ENCODE peak calls at places on chromosome 2, in five cellular contexts. D is nephron progenitor cell, N is uterus, F is fibroblast of pulmonary artery, K is body of pancreas. J is an unnamed sample.

GRCh38 chr2:202034249-202035088 is 814 bp downstream of the FZD7 start:
- DNase-seq in D (peak), N (peak), F (peak), K (peak), J (peak)

GRCh38 chr2:150669492-150669891 is 182.0 kb upstream of the RND3 start:
- DNase-seq in F (no peak), N (no peak), K (no peak), D (no peak), J (no peak)

GRCh38 chr2:128196026-128196822 is 105.2 kb downstream of the UGGT1 start:
- DNase-seq in F (peak), D (no peak), K (peak), N (no peak), J (no peak)

GRCh38 chr2:67453365-67453764 is 56.2 kb downstream of the ETAA1 start:
- DNase-seq in N (no peak), F (no peak), K (no peak), D (no peak), J (no peak)

GRCh38 chr2:164115806-164116205 is 380.0 kb upstream of the FIGN start:
- DNase-seq in D (no peak), F (no peak), N (no peak), K (no peak), J (no peak)

GRCh38 chr2:179240481-179241451 is 23.9 kb downstream of the SESTD1 start:
- DNase-seq in F (no peak), D (no peak), K (no peak), N (no peak), J (no peak)

GRCh38 chr2:54394392-54394791 is 61.7 kb upstream of the SPTBN1 start:
- DNase-seq in D (no peak), K (no peak), N (no peak), F (no peak), J (no peak)

GRCh38 chr2:60552096-60552850 is 1.2 kb downstream of the BCL11A start:
- DNase-seq in K (peak), N (no peak), D (peak), F (no peak), J (no peak)

GRCh38 chr2:138421971-138422335 is 79.6 kb upstream of the SPOPL start:
- DNase-seq in K (peak), N (no peak), D (no peak), F (peak), J (no peak)

GRCh38 chr2:47486858-47487497 is 84.0 kb downstream of the MSH2 start:
- DNase-seq in N (no peak), D (no peak), F (no peak), K (no peak), J (no peak)

GRCh38 chr2:152097291-152098032 is 1.4 kb downstream of the CACNB4 start:
- DNase-seq in D (no peak), K (peak), F (peak), N (no peak), J (no peak)

GRCh38 chr2:75892490-75892889 is 181.8 kb upstream of the GCFC2 start:
- DNase-seq in N (no peak), F (no peak), D (no peak), K (no peak), J (no peak)

GRCh38 chr2:30656079-30656478 is 151.2 kb downstream of the CAPN13 start:
- DNase-seq in K (no peak), N (no peak), D (no peak), F (no peak), J (no peak)

GRCh38 chr2:64586883-64587481 is 62.9 kb downstream of the AFTPH start:
- DNase-seq in F (peak), N (no peak), D (no peak), K (no peak), J (no peak)

GRCh38 chr2:20623741-20624155 is 27.1 kb downstream of the HS1BP3 start:
- DNase-seq in K (peak), N (peak), F (no peak), D (no peak), J (peak)

GRCh38 chr2:1855150-1855549 is 110.8 kb upstream of the PXDN start:
- DNase-seq in N (no peak), K (no peak), F (no peak), D (peak), J (peak)

GRCh38 chr2:230258483-230258882 is 32.9 kb downstream of the SP140 start:
- DNase-seq in F (no peak), N (no peak), K (no peak), D (no peak), J (no peak)

GRCh38 chr2:240921319-240922233 is 15.4 kb downstream of the CROCC2 start:
- DNase-seq in F (peak), N (peak), D (peak), K (peak), J (peak)

GRCh38 chr2:96537734-96538486 is 1.4 kb downstream of the ARID5A start:
- DNase-seq in D (no peak), F (no peak), K (no peak), N (peak), J (no peak)

GRCh38 chr2:96877513-96878159 is 7.8 kb upstream of the SEMA4C start:
- DNase-seq in K (no peak), N (no peak), F (no peak), D (no peak), J (no peak)

GRCh38 chr2:88329815-88330603 is 122.5 kb downstream of the FOXI3 start:
- DNase-seq in N (no peak), D (peak), K (no peak), F (no peak), J (no peak)

GRCh38 chr2:202378001-202378400 is 1.9 kb downstream of the BMPR2 start:
- DNase-seq in F (no peak), D (no peak), N (no peak), K (no peak), J (no peak)

GRCh38 chr2:26978061-26978596 is 7.7 kb downstream of the MAPRE3 start:
- DNase-seq in K (peak), N (no peak), F (no peak), D (no peak), J (no peak)

GRCh38 chr2:16012626-16013501 is 72.5 kb downstream of the MYCN start:
- DNase-seq in K (no peak), F (no peak), D (peak), N (no peak), J (no peak)

GRCh38 chr2:42951263-42951938 is 159.0 kb upstream of the HAAO start:
- DNase-seq in D (no peak), N (no peak), F (no peak), K (no peak), J (no peak)

GRCh38 chr2:51000849-51001617 is 30.9 kb downstream of the NRXN1 start:
- DNase-seq in F (no peak), K (no peak), D (no peak), N (no peak), J (no peak)

GRCh38 chr2:121796239-121796638 is 40.8 kb downstream of the TSN start:
- DNase-seq in N (no peak), F (no peak), D (no peak), K (no peak), J (no peak)

GRCh38 chr2:20666364-20667150 is at the start of gene GDF7:
- DNase-seq in F (no peak), K (peak), D (peak), N (peak), J (peak)

GRCh38 chr2:66233981-66234380 is 200.9 kb upstream of the MEIS1 start:
- DNase-seq in K (no peak), F (no peak), D (no peak), N (no peak), J (no peak)

GRCh38 chr2:160228141-160228963 is 28.3 kb upstream of the ITGB6 start:
- DNase-seq in D (no peak), F (peak), N (no peak), K (no peak), J (no peak)

GRCh38 chr2:223952280-223952968 is 4.8 kb upstream of the MRPL44 start:
- DNase-seq in K (no peak), D (no peak), F (no peak), N (no peak), J (no peak)

GRCh38 chr2:236852100-236852976 is 233.4 kb upstream of the COPS8 start:
- DNase-seq in K (peak), F (peak), N (peak), D (no peak), J (no peak)

GRCh38 chr2:170771049-170771937 is 1.1 kb downstream of the ERICH2 start:
- DNase-seq in N (no peak), D (no peak), F (peak), K (no peak), J (no peak)

GRCh38 chr2:20074001-20074648 is 22.7 kb upstream of the LAPTM4A start:
- DNase-seq in N (no peak), F (peak), D (no peak), K (peak), J (peak)

GRCh38 chr2:72828840-72829507 is 3.1 kb upstream of the EXOC6B start:
- DNase-seq in N (no peak), K (no peak), D (no peak), F (peak), J (no peak)

GRCh38 chr2:105329561-105330495 is at the start of gene TGFBRAP1:
- DNase-seq in K (peak), F (peak), N (peak), D (peak), J (peak)

GRCh38 chr2:8583400-8584173 is 98.3 kb upstream of the ID2 start:
- DNase-seq in F (no peak), D (peak), N (peak), K (peak), J (peak)
- TF ChIP-seq CTCF in F (no peak), D (no peak), N (no peak), K (no peak), J (no peak)

DNA sequence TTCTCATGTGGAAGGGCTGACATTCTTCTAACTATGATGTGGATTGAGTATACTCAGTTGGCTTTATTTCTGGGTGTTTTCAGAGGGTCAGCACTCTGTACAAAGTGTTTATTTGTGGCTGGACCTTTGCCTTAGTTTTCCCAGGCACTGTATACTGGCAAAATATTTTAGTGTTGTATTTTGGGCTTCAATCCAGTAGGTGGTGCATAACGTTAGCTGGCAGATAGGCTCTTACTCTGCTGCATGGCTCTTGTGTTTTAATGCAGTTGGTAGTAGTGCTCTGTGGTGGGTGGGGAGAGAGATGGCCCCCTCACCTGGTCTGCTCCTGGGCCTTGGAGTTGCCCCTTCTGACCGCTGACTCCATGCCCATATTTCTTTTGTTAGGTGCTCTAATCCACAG is 75.6 kb upstream of the REG3A start:
- DNase-seq in D (no peak), N (no peak), F (no peak), K (no peak), J (no peak)
- TF ChIP-seq CTCF in D (no peak), N (no peak), F (no peak), K (peak), J (no peak)

DNA sequence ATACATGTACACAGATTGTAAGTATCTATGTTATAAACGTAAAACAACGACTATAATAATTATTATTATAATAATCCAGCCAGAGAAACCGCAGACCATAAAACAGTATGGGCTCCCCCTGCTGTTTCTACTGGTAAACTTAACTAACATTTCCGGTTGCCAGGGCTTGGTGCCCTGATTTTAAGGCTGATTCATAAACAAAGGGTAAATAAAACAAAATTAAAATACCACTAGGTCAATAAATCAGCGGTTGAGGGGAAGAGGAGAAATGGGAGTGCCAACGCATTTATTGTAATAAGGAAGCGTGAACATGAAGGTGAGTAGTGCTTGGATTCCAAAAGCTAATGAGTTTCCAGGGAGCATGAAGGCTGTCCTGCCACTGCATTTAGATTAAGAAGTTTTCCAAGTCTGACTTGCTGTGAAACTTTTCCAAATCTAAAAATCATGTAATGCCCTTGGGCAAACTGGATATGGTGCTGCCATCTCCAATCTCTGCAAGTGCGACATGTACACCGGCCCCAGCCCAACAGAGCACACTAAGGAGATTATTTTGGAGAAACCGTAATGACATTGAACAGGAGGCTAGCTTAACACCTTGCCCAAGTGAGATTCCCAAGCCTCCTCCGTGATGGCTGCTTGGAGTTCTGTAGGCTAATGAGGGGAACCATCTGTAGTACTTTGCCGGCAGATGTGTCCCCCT is 50.7 kb upstream of the HNRNPA3 start:
- DNase-seq in F (peak), K (peak), D (no peak), N (no peak), J (no peak)
- TF ChIP-seq CTCF in F (peak), K (peak), D (peak), N (peak), J (peak)

GRCh38 chr2:38516122-38516521 is 86.6 kb downstream of the HNRNPLL start:
- DNase-seq in F (no peak), N (no peak), D (no peak), K (no peak), J (no peak)
- TF ChIP-seq CTCF in F (no peak), N (no peak), D (no peak), K (no peak), J (no peak)

J was measured in ascending aorta.